ENCODE peak calls at places on chromosome 11, in four cellular contexts. S is stomach, X is HTR-8/SVneo, C is Caco-2. E is an unnamed sample.

GRCh38 chr11:98940913-98941312 is 79.8 kb upstream of the CNTN5 start:
- DNase-seq in C (peak; percentile 16), S (no peak), X (peak; percentile 8), E (no peak)

GRCh38 chr11:33310720-33311500 is 53.7 kb downstream of the HIPK3 start:
- DNase-seq in C (no peak), X (no peak), S (no peak), E (no peak)

GRCh38 chr11:11931461-11932055 is 76.9 kb downstream of the DKK3 start:
- DNase-seq in X (peak; percentile 33), C (peak; percentile 39), S (no peak), E (peak; percentile 20)

GRCh38 chr11:46001427-46002049 is 79.1 kb downstream of the LARGE2 start:
- DNase-seq in C (no peak), X (no peak), S (no peak), E (no peak)

GRCh38 chr11:15613231-15613630 is 498.5 kb downstream of the INSC start:
- DNase-seq in X (no peak), C (no peak), S (no peak), E (no peak)

GRCh38 chr11:128904303-128904871 is 13.2 kb downstream of the KCNJ5 start:
- DNase-seq in S (no peak), X (peak; percentile 9), C (no peak), E (no peak)

GRCh38 chr11:86664930-86665329 is 7.5 kb downstream of the ME3 start:
- DNase-seq in S (no peak), C (no peak), X (no peak), E (no peak)

GRCh38 chr11:125976156-125976555 is 30.3 kb downstream of the VSIG10L2 start:
- DNase-seq in C (no peak), X (no peak), S (no peak), E (no peak)

GRCh38 chr11:77411717-77412441 is 62.0 kb downstream of the PAK1 start:
- DNase-seq in S (peak; percentile 90), X (peak; percentile 88), C (no peak), E (peak; percentile 86)

GRCh38 chr11:121035823-121036222 is 11.9 kb downstream of the TBCEL start:
- DNase-seq in C (no peak), S (no peak), X (no peak), E (no peak)

GRCh38 chr11:9017773-9018172 is 14.0 kb upstream of the NRIP3 start:
- DNase-seq in S (no peak), X (no peak), C (no peak), E (no peak)

GRCh38 chr11:112826788-112827187 is 134.4 kb upstream of the NCAM1 start:
- DNase-seq in S (no peak), X (no peak), C (no peak), E (no peak)

GRCh38 chr11:1460396-1460795 is 26.2 kb downstream of the MOB2 start:
- DNase-seq in X (no peak), C (no peak), S (peak; percentile 48), E (no peak)

GRCh38 chr11:29300441-29300840 is 716.4 kb downstream of the KCNA4 start:
- DNase-seq in C (no peak), X (peak; percentile 26), S (no peak), E (no peak)

GRCh38 chr11:12200359-12201015 is 90.1 kb downstream of the MICAL2 start:
- DNase-seq in C (no peak), X (peak; percentile 73), S (no peak), E (no peak)

GRCh38 chr11:111941963-111942362 is 4.8 kb downstream of the DIXDC1 start:
- DNase-seq in X (no peak), S (no peak), C (no peak), E (no peak)

GRCh38 chr11:15826826-15827225 is 529.5 kb downstream of the SOX6 start:
- DNase-seq in C (peak; percentile 71), X (peak; percentile 7), S (no peak), E (peak; percentile 74)

GRCh38 chr11:73203322-73203721 is 14.8 kb upstream of the P2RY2 start:
- DNase-seq in S (no peak), C (no peak), X (no peak), E (no peak)

GRCh38 chr11:96014234-96014633 is 90.3 kb upstream of the MTMR2 start:
- DNase-seq in C (no peak), S (no peak), X (no peak), E (peak; percentile 20)

GRCh38 chr11:1453611-1454386 is 32.8 kb downstream of the MOB2 start:
- DNase-seq in C (no peak), S (peak; percentile 76), X (no peak), E (peak; percentile 44)

GRCh38 chr11:102047305-102047924 is at the start of gene CFAP300:
- DNase-seq in X (peak; percentile 94), C (peak; percentile 94), S (peak; percentile 82), E (peak; percentile 84)

GRCh38 chr11:122642472-122642922 is 13.0 kb upstream of the UBASH3B start:
- DNase-seq in C (peak; percentile 66), S (no peak), X (peak; percentile 86), E (peak; percentile 59)

GRCh38 chr11:64263021-64263946 is 12.0 kb downstream of the PLCB3 start:
- DNase-seq in S (no peak), X (no peak), C (peak; percentile 28), E (no peak)

GRCh38 chr11:91041626-91042025 is 818.8 kb upstream of the CHORDC1 start:
- DNase-seq in S (no peak), X (no peak), C (no peak), E (no peak)

E was measured in Calu3.